ENCODE peak calls at places on chromosomes 2 and 18, in six cellular contexts. F, A, N, M, J and O are unnamed samples.

GRCh38 chr18:56130481-56130880 is 507.9 kb downstream of the TXNL1 start:
- DNase-seq in N (no peak), A (no peak), M (no peak), F (no peak), J (no peak), O (no peak)

GRCh38 chr2:198203306-198203705 is 398.9 kb downstream of the PLCL1 start:
- DNase-seq in A (no peak), J (no peak), M (no peak), N (peak), F (peak), O (no peak)

GRCh38 chr2:29462293-29462692 is 347.1 kb downstream of the CLIP4 start:
- DNase-seq in M (peak), N (peak), A (no peak), J (no peak), F (no peak), O (no peak)

GRCh38 chr2:8662239-8662879 is 19.5 kb upstream of the ID2 start:
- DNase-seq in A (no peak), F (no peak), J (no peak), N (peak), M (peak), O (no peak)

GRCh38 chr18:79507076-79507545 is 111.4 kb downstream of the NFATC1 start:
- DNase-seq in M (no peak), N (peak), F (peak), A (no peak), J (peak), O (peak)

GRCh38 chr2:3476386-3477033 is 42.8 kb downstream of the ADI1 start:
- DNase-seq in M (no peak), J (no peak), N (peak), F (no peak), A (no peak), O (no peak)

GRCh38 chr2:54606393-54606973 is 117.0 kb upstream of the EML6 start:
- DNase-seq in F (no peak), A (no peak), M (no peak), J (no peak), N (no peak), O (no peak)

GRCh38 chr2:23293756-23294155 is 91.2 kb upstream of the KLHL29 start:
- DNase-seq in J (no peak), N (no peak), F (no peak), A (no peak), M (no peak), O (no peak)

GRCh38 chr2:233462826-233463470 is 103.6 kb downstream of the USP40 start:
- DNase-seq in J (peak), A (no peak), M (no peak), F (no peak), N (no peak), O (no peak)

GRCh38 chr2:236673126-236673822 is 103.6 kb downstream of the ACKR3 start:
- DNase-seq in A (peak), N (no peak), J (no peak), F (no peak), M (no peak), O (no peak)

GRCh38 chr2:222506230-222506934 is 82.0 kb downstream of the SGPP2 start:
- DNase-seq in J (no peak), F (no peak), N (no peak), A (no peak), M (no peak), O (no peak)

GRCh38 chr2:9327873-9328352 is 95.4 kb downstream of the ITGB1BP1 start:
- DNase-seq in F (no peak), N (no peak), J (no peak), M (peak), A (no peak), O (no peak)

DNA sequence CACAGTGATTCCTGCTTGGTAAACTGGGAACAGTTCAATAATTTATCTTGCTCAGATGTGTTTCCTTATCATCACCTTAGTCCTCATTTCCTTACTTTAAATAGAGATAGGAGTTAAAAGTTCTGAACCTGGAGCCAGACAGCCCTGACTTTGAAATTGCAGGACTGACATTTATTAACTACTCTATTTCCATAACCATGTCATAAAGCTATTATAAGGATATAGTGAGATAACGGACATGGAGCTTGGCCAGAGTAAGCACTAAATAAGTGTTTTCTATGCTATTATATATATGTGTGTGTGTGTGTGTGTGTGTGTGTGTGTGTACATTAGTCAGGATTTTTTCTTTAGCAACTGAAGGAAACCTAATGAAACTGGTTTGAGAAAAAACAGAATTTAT is 13.1 kb downstream of the NT5DC4 start:
- DNase-seq in A (no peak), N (no peak), F (no peak), J (no peak), M (no peak), O (no peak)
- TF ChIP-seq CTCF in A (no peak), N (no peak), F (no peak), J (no peak), M (no peak), O (no peak)

DNA sequence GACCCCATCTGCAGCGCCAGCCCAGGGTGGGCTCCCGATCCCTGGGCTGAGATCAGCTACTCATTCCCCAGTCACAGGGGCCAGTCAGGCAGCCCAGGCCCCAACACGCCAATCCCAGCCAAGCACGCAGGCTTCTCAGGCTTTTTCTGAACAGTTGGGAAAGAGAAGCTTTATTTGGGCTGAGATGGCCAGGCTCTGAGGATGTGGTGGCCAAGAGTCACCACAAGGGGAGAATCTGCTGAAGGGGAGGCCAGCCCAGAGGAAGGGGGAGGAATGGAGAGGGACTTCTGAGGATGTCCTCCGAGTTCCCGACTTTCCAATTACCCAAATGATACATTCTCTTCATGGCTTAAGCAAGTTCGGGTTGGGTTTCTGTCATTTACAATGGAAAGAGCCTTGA is 2.8 kb upstream of the DIPK1C start:
- DNase-seq in N (no peak), F (no peak), A (peak), J (no peak), M (no peak), O (peak)
- TF ChIP-seq CTCF in N (peak), F (peak), A (peak), J (peak), M (peak), O (peak)

GRCh38 chr2:75657794-75658193 is 11.2 kb downstream of the MRPL19 start:
- DNase-seq in N (no peak), F (no peak), M (no peak), A (no peak), J (no peak), O (no peak)

GRCh38 chr2:75655861-75656260 is 9.3 kb downstream of the MRPL19 start:
- DNase-seq in F (no peak), M (no peak), A (no peak), J (no peak), N (no peak), O (no peak)

GRCh38 chr2:75656563-75656962 is 10.0 kb downstream of the MRPL19 start:
- DNase-seq in M (no peak), J (no peak), A (no peak), F (no peak), N (no peak), O (no peak)

GRCh38 chr2:75654012-75654411 is 7.4 kb downstream of the MRPL19 start:
- DNase-seq in M (no peak), A (no peak), N (no peak), F (no peak), J (no peak), O (no peak)
- TF ChIP-seq CTCF in M (no peak), A (peak), N (no peak), F (no peak), J (no peak), O (no peak)

GRCh38 chr2:101205521-101205998 is 47.1 kb upstream of the CNOT11 start:
- DNase-seq in M (peak), J (peak), F (peak), N (peak), A (peak), O (peak)
- TF ChIP-seq CTCF in M (peak), J (no peak), F (peak), N (peak), A (peak), O (no peak)

GRCh38 chr2:63189026-63189425 is 138.4 kb downstream of the OTX1 start:
- DNase-seq in F (no peak), N (peak), A (peak), J (peak), M (peak), O (peak)
- TF ChIP-seq CTCF in F (peak), N (peak), A (peak), J (peak), M (peak), O (peak)

DNA sequence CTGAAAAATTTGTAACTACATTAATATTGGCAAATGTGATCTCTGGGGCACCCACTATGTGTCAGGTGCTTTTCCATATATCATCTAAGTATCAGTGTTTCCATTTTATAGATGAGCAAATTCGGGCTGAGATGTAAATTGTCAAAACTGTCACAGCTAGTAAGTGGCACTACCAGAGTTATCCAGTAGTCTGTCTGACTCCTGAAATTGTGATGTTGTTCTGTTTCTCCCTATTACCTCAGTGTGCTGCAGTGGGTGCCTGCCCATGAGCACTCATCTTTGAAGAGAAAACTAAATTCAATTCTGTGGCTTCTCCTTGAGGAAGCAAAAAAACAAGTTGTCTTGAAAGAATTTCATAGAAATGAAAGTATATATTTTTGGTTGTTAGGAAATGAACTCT is 467.4 kb upstream of the FANCL start:
- DNase-seq in A (no peak), J (no peak), N (no peak), M (no peak), F (no peak), O (no peak)
- TF ChIP-seq CTCF in A (peak), J (peak), N (no peak), M (peak), F (no peak), O (peak)

GRCh38 chr2:26312471-26312870 is 33.5 kb upstream of the SELENOI start:
- DNase-seq in M (peak), N (no peak), J (no peak), A (no peak), F (no peak), O (no peak)

GRCh38 chr2:26316041-26316440 is 29.9 kb upstream of the SELENOI start:
- DNase-seq in F (no peak), A (no peak), M (no peak), N (no peak), J (no peak), O (no peak)

GRCh38 chr2:26316845-26317244 is 29.1 kb upstream of the SELENOI start:
- DNase-seq in M (no peak), A (no peak), J (no peak), F (no peak), N (no peak), O (no peak)

GRCh38 chr2:26313446-26313845 is 32.5 kb upstream of the SELENOI start:
- DNase-seq in N (no peak), F (no peak), A (no peak), M (no peak), J (no peak), O (no peak)

DNA sequence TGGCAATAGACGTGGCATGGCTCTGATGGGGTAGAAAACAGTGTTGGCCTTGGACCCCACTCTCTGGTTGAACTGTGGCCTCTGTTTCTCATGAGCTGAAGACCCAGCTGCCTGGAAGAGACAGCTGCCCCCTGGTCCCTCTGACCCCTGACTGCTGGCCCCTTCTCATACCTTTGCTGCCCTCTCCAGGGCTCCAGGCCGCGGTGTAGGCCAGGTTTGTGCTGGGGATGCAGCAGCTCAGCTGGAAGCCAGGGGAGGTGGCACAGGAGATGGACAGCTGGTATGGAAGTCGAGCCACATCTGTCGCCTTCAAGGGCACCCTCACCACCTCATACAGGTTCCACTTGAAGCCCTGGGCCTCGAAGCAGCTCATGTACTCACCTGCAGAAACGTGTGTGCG is 31.7 kb upstream of the SELENOI start:
- DNase-seq in N (no peak), A (peak), F (no peak), J (no peak), M (no peak), O (no peak)
- TF ChIP-seq CTCF in N (no peak), A (peak), F (no peak), J (no peak), M (peak), O (no peak)

DNA sequence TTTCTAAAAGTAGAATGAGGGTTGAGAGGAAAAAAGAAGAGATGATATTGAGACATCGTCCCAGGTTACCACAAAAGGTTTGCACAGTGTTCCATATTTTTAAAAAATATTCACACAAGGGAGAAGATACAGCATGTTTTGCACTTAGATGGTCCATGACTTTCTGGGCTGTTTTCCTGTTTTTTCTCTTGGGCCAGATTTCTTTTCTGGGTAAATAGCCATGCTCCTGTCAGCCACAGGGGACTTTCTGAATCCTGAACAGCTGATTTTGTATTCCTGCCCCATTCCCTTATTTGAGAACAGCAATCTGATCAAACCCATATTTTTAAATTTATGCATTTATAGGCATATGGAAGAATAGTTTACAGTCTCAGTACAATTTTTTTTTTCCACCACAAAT is 185.9 kb upstream of the NRP2 start:
- DNase-seq in A (no peak), M (no peak), F (no peak), N (no peak), J (no peak), O (no peak)
- TF ChIP-seq CTCF in A (no peak), M (no peak), F (no peak), N (no peak), J (no peak), O (no peak)

GRCh38 chr2:125512313-125512712 is 1143.6 kb upstream of the GYPC start:
- DNase-seq in A (no peak), J (no peak), M (no peak), N (no peak), F (no peak), O (no peak)

DNA sequence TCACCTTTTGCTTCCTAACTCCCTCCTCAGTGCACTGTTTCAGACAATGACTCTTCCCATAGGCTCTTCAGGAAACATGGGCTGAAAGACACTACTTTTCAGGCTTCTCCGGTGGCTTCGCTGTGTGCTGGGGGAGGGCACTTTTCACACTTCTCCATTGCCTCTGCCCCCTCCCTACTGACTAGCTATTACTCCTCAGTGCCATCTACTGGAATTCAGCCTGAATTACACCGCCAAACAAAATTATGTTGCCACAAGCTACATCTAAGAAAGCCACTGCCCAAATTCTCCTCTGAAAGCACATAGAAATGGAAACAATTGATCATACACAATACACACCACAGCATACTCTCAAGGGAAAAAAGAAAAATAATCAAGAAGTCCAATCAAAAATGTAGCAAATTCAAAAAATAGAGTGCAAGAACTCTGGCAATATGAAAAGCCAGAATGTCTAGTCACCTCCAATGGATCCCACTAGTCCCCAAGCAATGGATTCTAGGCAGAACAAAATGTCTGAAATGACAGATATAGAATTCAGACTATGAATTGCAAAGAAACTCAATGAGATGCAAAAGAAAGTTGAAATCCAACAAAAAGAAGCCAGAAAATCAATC is 1139.4 kb upstream of the GYPC start:
- DNase-seq in F (no peak), N (no peak), A (peak), J (no peak), M (peak), O (peak)
- TF ChIP-seq CTCF in F (peak), N (peak), A (peak), J (peak), M (peak), O (peak)

DNA sequence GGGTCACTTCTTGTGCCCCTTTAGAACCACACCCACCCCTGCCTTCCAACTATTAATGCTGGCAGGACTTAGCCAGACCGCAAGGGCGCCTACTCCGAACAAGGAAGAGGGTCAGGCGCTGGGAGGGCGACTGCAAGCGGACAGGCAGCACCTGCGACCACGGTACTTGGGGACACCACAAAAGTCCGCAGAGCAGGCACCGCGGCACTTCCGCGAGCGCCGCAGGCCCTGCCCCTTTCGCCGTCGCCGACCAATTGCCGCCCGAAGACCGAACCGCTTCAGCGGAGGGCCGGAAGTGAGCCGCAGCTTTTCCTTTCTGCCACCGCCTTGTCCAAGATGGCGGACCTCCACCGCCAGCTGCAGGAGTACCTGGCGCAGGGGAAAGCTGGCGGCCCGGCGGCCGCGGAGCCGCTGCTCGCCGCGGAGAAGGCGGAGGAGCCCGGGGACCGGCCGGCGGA is at the start of gene SFT2D3:
- DNase-seq in N (peak), J (peak), M (peak), F (peak), A (peak), O (peak)
- TF ChIP-seq CTCF in N (no peak), J (no peak), M (no peak), F (no peak), A (no peak), O (no peak)